ENCODE peak calls at places on chromosomes 5 and 9, in seven cellular contexts. One of them, this sample, is unnamed.

GRCh38 chr5:38468978-38469706 is 87.3 kb downstream of the LIFR start:
- DNase-seq in HL-60: no peak
- DNase-seq in left lung: no peak
- DNase-seq in tibial nerve: peak; percentile 67
- DNase-seq in IMR-90: no peak
- DNase-seq in mesenchymal stem cell: no peak
- DNase-seq in body of pancreas: peak; percentile 36
- DNase-seq in this sample: no peak

GRCh38 chr5:125501396-125501795 is 755.0 kb upstream of the ZNF608 start:
- DNase-seq in IMR-90: no peak
- DNase-seq in mesenchymal stem cell: no peak
- DNase-seq in tibial nerve: no peak
- DNase-seq in left lung: no peak
- DNase-seq in HL-60: no peak
- DNase-seq in body of pancreas: no peak
- DNase-seq in this sample: no peak

GRCh38 chr5:173320259-173320658 is 8.0 kb downstream of the STC2 start:
- DNase-seq in tibial nerve: no peak
- DNase-seq in IMR-90: no peak
- DNase-seq in mesenchymal stem cell: no peak
- DNase-seq in left lung: no peak
- DNase-seq in body of pancreas: peak; percentile 70
- DNase-seq in HL-60: no peak
- DNase-seq in this sample: no peak

GRCh38 chr9:479951-480350 is 265.3 kb downstream of the DOCK8 start:
- DNase-seq in tibial nerve: no peak
- DNase-seq in body of pancreas: no peak
- DNase-seq in left lung: no peak
- DNase-seq in mesenchymal stem cell: no peak
- DNase-seq in IMR-90: no peak
- DNase-seq in HL-60: no peak
- DNase-seq in this sample: no peak

GRCh38 chr5:133610489-133611356 is 1.6 kb downstream of the FSTL4 start:
- DNase-seq in tibial nerve: peak; percentile 11
- DNase-seq in IMR-90: no peak
- DNase-seq in HL-60: no peak
- DNase-seq in mesenchymal stem cell: peak; percentile 10
- DNase-seq in body of pancreas: peak; percentile 86
- DNase-seq in left lung: peak; percentile 90
- DNase-seq in this sample: peak; percentile 40

GRCh38 chr9:6715755-6716643 is 41.8 kb upstream of the KDM4C start:
- DNase-seq in IMR-90: no peak
- DNase-seq in mesenchymal stem cell: no peak
- DNase-seq in left lung: peak; percentile 94
- DNase-seq in body of pancreas: peak; percentile 88
- DNase-seq in HL-60: peak; percentile 33
- DNase-seq in tibial nerve: no peak
- DNase-seq in this sample: peak; percentile 18

GRCh38 chr5:164504141-164504772 is 998.8 kb downstream of the MAT2B start:
- DNase-seq in tibial nerve: peak; percentile 61
- DNase-seq in mesenchymal stem cell: peak; percentile 61
- DNase-seq in body of pancreas: peak; percentile 57
- DNase-seq in IMR-90: peak; percentile 69
- DNase-seq in left lung: no peak
- DNase-seq in HL-60: no peak
- DNase-seq in this sample: peak; percentile 41

GRCh38 chr5:109805472-109805871 is 115.7 kb downstream of the MAN2A1 start:
- DNase-seq in tibial nerve: no peak
- DNase-seq in left lung: no peak
- DNase-seq in IMR-90: peak; percentile 33
- DNase-seq in HL-60: no peak
- DNase-seq in body of pancreas: no peak
- DNase-seq in mesenchymal stem cell: peak; percentile 10
- DNase-seq in this sample: no peak

GRCh38 chr5:9423611-9424010 is 122.3 kb downstream of the SEMA5A start:
- DNase-seq in mesenchymal stem cell: peak; percentile 53
- DNase-seq in HL-60: no peak
- DNase-seq in body of pancreas: peak; percentile 24
- DNase-seq in left lung: no peak
- DNase-seq in tibial nerve: no peak
- DNase-seq in IMR-90: peak; percentile 69
- DNase-seq in this sample: no peak

GRCh38 chr5:143931389-143931984 is 119.5 kb downstream of the HMHB1 start:
- DNase-seq in body of pancreas: no peak
- DNase-seq in left lung: no peak
- DNase-seq in IMR-90: no peak
- DNase-seq in tibial nerve: no peak
- DNase-seq in HL-60: no peak
- DNase-seq in mesenchymal stem cell: no peak
- DNase-seq in this sample: no peak

GRCh38 chr5:109907751-109908150 is 218.0 kb downstream of the MAN2A1 start:
- DNase-seq in tibial nerve: peak; percentile 23
- DNase-seq in IMR-90: peak; percentile 13
- DNase-seq in left lung: no peak
- DNase-seq in body of pancreas: no peak
- DNase-seq in HL-60: no peak
- DNase-seq in mesenchymal stem cell: peak; percentile 73
- DNase-seq in this sample: peak; percentile 22

GRCh38 chr5:174177976-174178600 is 132.6 kb downstream of the NSG2 start:
- DNase-seq in left lung: no peak
- DNase-seq in mesenchymal stem cell: no peak
- DNase-seq in HL-60: no peak
- DNase-seq in tibial nerve: no peak
- DNase-seq in body of pancreas: no peak
- DNase-seq in IMR-90: no peak
- DNase-seq in this sample: no peak

GRCh38 chr5:140672455-140673186 is 755 bp downstream of the DND1 start:
- DNase-seq in tibial nerve: no peak
- DNase-seq in IMR-90: no peak
- DNase-seq in HL-60: no peak
- DNase-seq in left lung: no peak
- DNase-seq in body of pancreas: peak; percentile 64
- DNase-seq in mesenchymal stem cell: peak; percentile 11
- DNase-seq in this sample: no peak

GRCh38 chr9:108049671-108050494 is 560.3 kb upstream of the KLF4 start:
- DNase-seq in mesenchymal stem cell: no peak
- DNase-seq in tibial nerve: no peak
- DNase-seq in left lung: no peak
- DNase-seq in body of pancreas: no peak
- DNase-seq in HL-60: no peak
- DNase-seq in IMR-90: no peak
- DNase-seq in this sample: no peak

GRCh38 chr5:21199087-21199486 is 1211.1 kb upstream of the CDH18 start:
- DNase-seq in HL-60: no peak
- DNase-seq in mesenchymal stem cell: no peak
- DNase-seq in tibial nerve: no peak
- DNase-seq in body of pancreas: no peak
- DNase-seq in IMR-90: no peak
- DNase-seq in left lung: no peak
- DNase-seq in this sample: no peak

GRCh38 chr9:119280740-119281485 is 88.3 kb downstream of the BRINP1 start:
- DNase-seq in left lung: no peak
- DNase-seq in mesenchymal stem cell: no peak
- DNase-seq in HL-60: no peak
- DNase-seq in body of pancreas: no peak
- DNase-seq in tibial nerve: no peak
- DNase-seq in IMR-90: no peak
- DNase-seq in this sample: no peak

GRCh38 chr9:114930063-114930812 is at the start of gene TNFSF8:
- DNase-seq in mesenchymal stem cell: no peak
- DNase-seq in left lung: peak; percentile 81
- DNase-seq in HL-60: no peak
- DNase-seq in IMR-90: no peak
- DNase-seq in tibial nerve: no peak
- DNase-seq in body of pancreas: no peak
- DNase-seq in this sample: no peak

GRCh38 chr9:83218411-83219090 is 155.6 kb upstream of the RASEF start:
- DNase-seq in IMR-90: no peak
- DNase-seq in HL-60: no peak
- DNase-seq in tibial nerve: no peak
- DNase-seq in left lung: no peak
- DNase-seq in body of pancreas: peak; percentile 46
- DNase-seq in mesenchymal stem cell: no peak
- DNase-seq in this sample: peak; percentile 22

GRCh38 chr5:170338933-170339779 is 41.6 kb upstream of the LCP2 start:
- DNase-seq in IMR-90: no peak
- DNase-seq in tibial nerve: no peak
- DNase-seq in left lung: no peak
- DNase-seq in HL-60: no peak
- DNase-seq in body of pancreas: no peak
- DNase-seq in mesenchymal stem cell: no peak
- DNase-seq in this sample: peak; percentile 3

GRCh38 chr9:114153761-114154596 is 1.4 kb upstream of the COL27A1 start:
- DNase-seq in HL-60: no peak
- DNase-seq in mesenchymal stem cell: peak; percentile 35
- DNase-seq in tibial nerve: no peak
- DNase-seq in body of pancreas: peak; percentile 72
- DNase-seq in IMR-90: peak; percentile 25
- DNase-seq in left lung: no peak
- DNase-seq in this sample: no peak

GRCh38 chr5:139523635-139524445 is 37.3 kb upstream of the UBE2D2 start:
- DNase-seq in tibial nerve: no peak
- DNase-seq in HL-60: no peak
- DNase-seq in mesenchymal stem cell: no peak
- DNase-seq in body of pancreas: no peak
- DNase-seq in IMR-90: no peak
- DNase-seq in left lung: no peak
- DNase-seq in this sample: no peak

GRCh38 chr5:88940712-88941111 is 57.7 kb upstream of the MEF2C start:
- DNase-seq in mesenchymal stem cell: peak; percentile 38
- DNase-seq in tibial nerve: no peak
- DNase-seq in IMR-90: no peak
- DNase-seq in HL-60: no peak
- DNase-seq in left lung: no peak
- DNase-seq in body of pancreas: no peak
- DNase-seq in this sample: no peak

GRCh38 chr5:169190860-169191259 is 110.1 kb downstream of the SLIT3 start:
- DNase-seq in body of pancreas: no peak
- DNase-seq in IMR-90: no peak
- DNase-seq in tibial nerve: no peak
- DNase-seq in left lung: no peak
- DNase-seq in HL-60: no peak
- DNase-seq in mesenchymal stem cell: no peak
- DNase-seq in this sample: peak; percentile 8

GRCh38 chr9:128742401-128742800 is 18.5 kb upstream of the ZDHHC12 start:
- DNase-seq in tibial nerve: no peak
- DNase-seq in mesenchymal stem cell: no peak
- DNase-seq in body of pancreas: no peak
- DNase-seq in left lung: no peak
- DNase-seq in HL-60: no peak
- DNase-seq in IMR-90: no peak
- DNase-seq in this sample: no peak

GRCh38 chr5:111232311-111233049 is 8.3 kb downstream of the CAMK4 start:
- DNase-seq in mesenchymal stem cell: no peak
- DNase-seq in HL-60: no peak
- DNase-seq in IMR-90: no peak
- DNase-seq in left lung: no peak
- DNase-seq in tibial nerve: no peak
- DNase-seq in body of pancreas: no peak
- DNase-seq in this sample: no peak

GRCh38 chr9:110058304-110058953 is 149.5 kb downstream of the C9orf152 start:
- DNase-seq in body of pancreas: peak; percentile 61
- DNase-seq in tibial nerve: peak; percentile 50
- DNase-seq in mesenchymal stem cell: peak; percentile 61
- DNase-seq in HL-60: no peak
- DNase-seq in IMR-90: peak; percentile 52
- DNase-seq in left lung: no peak
- DNase-seq in this sample: peak; percentile 69

GRCh38 chr5:6453937-6454560 is 5.4 kb downstream of the UBE2QL1 start:
- DNase-seq in IMR-90: no peak
- DNase-seq in left lung: no peak
- DNase-seq in mesenchymal stem cell: no peak
- DNase-seq in tibial nerve: no peak
- DNase-seq in HL-60: no peak
- DNase-seq in body of pancreas: no peak
- DNase-seq in this sample: no peak
- H3K27me3 ChIP-seq in IMR-90: peaks cover 28% of the 10 kb centered on the region
- H3K27me3 ChIP-seq in left lung: peaks cover 37% of the 10 kb centered on the region
- H3K27me3 ChIP-seq in mesenchymal stem cell: peaks cover 65% of the 10 kb centered on the region
- H3K27me3 ChIP-seq in tibial nerve: no peaks in the 10 kb centered on the region
- H3K27me3 ChIP-seq in HL-60: peaks cover 36% of the 10 kb centered on the region
- H3K27me3 ChIP-seq in body of pancreas: no peaks in the 10 kb centered on the region
- H3K27me3 ChIP-seq in this sample: peaks cover 8% of the 10 kb centered on the region

GRCh38 chr9:116335392-116335791 is 181.8 kb downstream of the PAPPA start:
- DNase-seq in HL-60: no peak
- DNase-seq in mesenchymal stem cell: no peak
- DNase-seq in left lung: no peak
- DNase-seq in body of pancreas: no peak
- DNase-seq in tibial nerve: no peak
- DNase-seq in IMR-90: no peak
- DNase-seq in this sample: no peak
- H3K27me3 ChIP-seq in HL-60: no peaks in the 10 kb centered on the region
- H3K27me3 ChIP-seq in mesenchymal stem cell: no peaks in the 10 kb centered on the region
- H3K27me3 ChIP-seq in left lung: no peaks in the 10 kb centered on the region
- H3K27me3 ChIP-seq in body of pancreas: no peaks in the 10 kb centered on the region
- H3K27me3 ChIP-seq in tibial nerve: no peaks in the 10 kb centered on the region
- H3K27me3 ChIP-seq in IMR-90: no peaks in the 10 kb centered on the region
- H3K27me3 ChIP-seq in this sample: peaks cover 2% of the 10 kb centered on the region

GRCh38 chr5:103472820-103473219 is 89.8 kb downstream of the NUDT12 start:
- DNase-seq in mesenchymal stem cell: peak; percentile 53
- DNase-seq in left lung: no peak
- DNase-seq in tibial nerve: no peak
- DNase-seq in HL-60: no peak
- DNase-seq in body of pancreas: no peak
- DNase-seq in IMR-90: peak; percentile 59
- DNase-seq in this sample: peak; percentile 70
- H3K27me3 ChIP-seq in mesenchymal stem cell: no peaks in the 10 kb centered on the region
- H3K27me3 ChIP-seq in left lung: no peaks in the 10 kb centered on the region
- H3K27me3 ChIP-seq in tibial nerve: no peaks in the 10 kb centered on the region
- H3K27me3 ChIP-seq in HL-60: no peaks in the 10 kb centered on the region
- H3K27me3 ChIP-seq in body of pancreas: no peaks in the 10 kb centered on the region
- H3K27me3 ChIP-seq in IMR-90: no peaks in the 10 kb centered on the region
- H3K27me3 ChIP-seq in this sample: peaks cover 2% of the 10 kb centered on the region

GRCh38 chr5:152367554-152367953 is 37.5 kb downstream of the NMUR2 start:
- DNase-seq in left lung: no peak
- DNase-seq in tibial nerve: no peak
- DNase-seq in IMR-90: no peak
- DNase-seq in mesenchymal stem cell: no peak
- DNase-seq in body of pancreas: no peak
- DNase-seq in HL-60: no peak
- DNase-seq in this sample: no peak

GRCh38 chr5:152364899-152365298 is 40.2 kb downstream of the NMUR2 start:
- DNase-seq in mesenchymal stem cell: no peak
- DNase-seq in left lung: no peak
- DNase-seq in body of pancreas: no peak
- DNase-seq in tibial nerve: no peak
- DNase-seq in HL-60: no peak
- DNase-seq in IMR-90: no peak
- DNase-seq in this sample: no peak

GRCh38 chr5:152369298-152369697 is 35.8 kb downstream of the NMUR2 start:
- DNase-seq in body of pancreas: no peak
- DNase-seq in tibial nerve: no peak
- DNase-seq in IMR-90: no peak
- DNase-seq in mesenchymal stem cell: no peak
- DNase-seq in HL-60: no peak
- DNase-seq in left lung: no peak
- DNase-seq in this sample: no peak

GRCh38 chr5:152359169-152359568 is 45.9 kb downstream of the NMUR2 start:
- DNase-seq in tibial nerve: no peak
- DNase-seq in left lung: no peak
- DNase-seq in body of pancreas: no peak
- DNase-seq in IMR-90: no peak
- DNase-seq in mesenchymal stem cell: no peak
- DNase-seq in HL-60: no peak
- DNase-seq in this sample: no peak

GRCh38 chr5:152364172-152364571 is 40.9 kb downstream of the NMUR2 start:
- DNase-seq in mesenchymal stem cell: no peak
- DNase-seq in left lung: no peak
- DNase-seq in body of pancreas: no peak
- DNase-seq in IMR-90: no peak
- DNase-seq in tibial nerve: no peak
- DNase-seq in HL-60: no peak
- DNase-seq in this sample: no peak
- H3K27me3 ChIP-seq in mesenchymal stem cell: no peaks in the 10 kb centered on the region
- H3K27me3 ChIP-seq in left lung: no peaks in the 10 kb centered on the region
- H3K27me3 ChIP-seq in body of pancreas: no peaks in the 10 kb centered on the region
- H3K27me3 ChIP-seq in IMR-90: no peaks in the 10 kb centered on the region
- H3K27me3 ChIP-seq in tibial nerve: no peaks in the 10 kb centered on the region
- H3K27me3 ChIP-seq in HL-60: no peaks in the 10 kb centered on the region
- H3K27me3 ChIP-seq in this sample: no peaks in the 10 kb centered on the region